ENCODE peak calls at places on chromosome 3, in four cellular contexts. E, O, N and F are unnamed samples.

GRCh38 chr3:40312661-40313226 is 3.2 kb downstream of the EIF1B start:
- DNase-seq in E (no peak), O (no peak), N (no peak), F (no peak)

GRCh38 chr3:170128977-170129431 is 52.5 kb downstream of the PHC3 start:
- DNase-seq in E (no peak), O (peak; percentile 63), N (peak; percentile 10), F (no peak)

GRCh38 chr3:195203631-195204030 is 67.3 kb downstream of the XXYLT1 start:
- DNase-seq in E (no peak), O (no peak), N (no peak), F (no peak)

GRCh38 chr3:54120657-54121403 is 1.5 kb upstream of the CACNA2D3 start:
- DNase-seq in E (no peak), O (no peak), N (peak; percentile 82), F (no peak)

GRCh38 chr3:146128939-146129338 is 32.0 kb downstream of the PLOD2 start:
- DNase-seq in E (no peak), O (no peak), N (no peak), F (no peak)

GRCh38 chr3:78204977-78205376 is 1165.1 kb downstream of the ROBO2 start:
- DNase-seq in E (peak; percentile 69), O (peak; percentile 45), N (no peak), F (no peak)

GRCh38 chr3:54150864-54151467 is 28.6 kb downstream of the CACNA2D3 start:
- DNase-seq in E (no peak), O (no peak), N (no peak), F (no peak)

GRCh38 chr3:128487813-128488635 is 5.0 kb downstream of the GATA2 start:
- DNase-seq in E (peak; percentile 41), O (peak; percentile 35), N (peak; percentile 67), F (no peak)

GRCh38 chr3:39398700-39399099 is 7.8 kb upstream of the RPSA start:
- DNase-seq in E (no peak), O (peak; percentile 62), N (no peak), F (no peak)

GRCh38 chr3:48563382-48563918 is at the start of gene UCN2:
- DNase-seq in E (peak; percentile 53), O (no peak), N (no peak), F (no peak)

GRCh38 chr3:127136706-127137105 is 56.2 kb upstream of the PRR23E start:
- DNase-seq in E (no peak), O (no peak), N (no peak), F (no peak)